ENCODE peak calls at places on chromosomes 6 and 20, in eight cellular contexts. S, U, I, Z, J, F, N and T are unnamed samples.

GRCh38 chr6:132289761-132290160 is 111.5 kb downstream of the MOXD1 start:
- DNase-seq in S (no peak), U (no peak), I (no peak), Z (no peak), J (no peak), F (no peak), N (no peak), T (no peak)

GRCh38 chr6:35400901-35401311 is 51.2 kb upstream of the FANCE start:
- DNase-seq in S (no peak), U (no peak), I (no peak), Z (no peak), J (no peak), F (peak), N (no peak), T (peak)

GRCh38 chr20:62832212-62832922 is 15.5 kb downstream of the COL9A3 start:
- DNase-seq in S (peak), U (no peak), I (peak), Z (no peak), J (peak), F (no peak), N (no peak), T (peak)

GRCh38 chr6:150334790-150335783 is 33.7 kb upstream of the IYD start:
- DNase-seq in S (no peak), U (no peak), I (peak), Z (no peak), J (no peak), F (peak), N (peak), T (no peak)

GRCh38 chr6:20400476-20401402 is 940 bp upstream of the E2F3 start:
- DNase-seq in S (peak), U (no peak), I (peak), Z (no peak), J (peak), F (no peak), N (peak), T (no peak)

GRCh38 chr20:20338133-20338730 is 29.7 kb upstream of the INSM1 start:
- DNase-seq in S (no peak), U (no peak), I (no peak), Z (no peak), J (no peak), F (no peak), N (no peak), T (no peak)

GRCh38 chr6:157292202-157292601 is 31.1 kb downstream of the TMEM242 start:
- DNase-seq in S (no peak), U (no peak), I (no peak), Z (no peak), J (no peak), F (no peak), N (no peak), T (no peak)

GRCh38 chr6:169981568-169981967 is 230.1 kb downstream of the ERMARD start:
- DNase-seq in S (no peak), U (no peak), I (no peak), Z (no peak), J (no peak), F (no peak), N (no peak), T (no peak)

GRCh38 chr6:154543638-154544037 is 33.2 kb upstream of the CNKSR3 start:
- DNase-seq in S (no peak), U (no peak), I (no peak), Z (no peak), J (no peak), F (peak), N (no peak), T (no peak)

GRCh38 chr6:32666420-32667300 is at the start of gene HLA-DQB1:
- DNase-seq in S (peak), U (no peak), I (peak), Z (no peak), J (no peak), F (no peak), N (peak), T (no peak)

GRCh38 chr6:45478235-45478634 is 100.5 kb upstream of the SUPT3H start:
- DNase-seq in S (no peak), U (no peak), I (no peak), Z (no peak), J (no peak), F (peak), N (no peak), T (no peak)

GRCh38 chr6:158518196-158519127 is 41.4 kb upstream of the TMEM181 start:
- DNase-seq in S (peak), U (no peak), I (peak), Z (no peak), J (peak), F (peak), N (peak), T (peak)

GRCh38 chr6:148999921-149000589 is 253.2 kb downstream of the UST start:
- DNase-seq in S (peak), U (no peak), I (peak), Z (peak), J (peak), F (peak), N (peak), T (peak)

GRCh38 chr6:119591235-119591634 is 241.7 kb upstream of the MAN1A1 start:
- DNase-seq in S (no peak), U (no peak), I (no peak), Z (no peak), J (no peak), F (no peak), N (no peak), T (no peak)

GRCh38 chr6:160767647-160768019 is 65.6 kb downstream of the PLG start:
- DNase-seq in S (no peak), U (no peak), I (no peak), Z (no peak), J (no peak), F (no peak), N (no peak), T (no peak)

GRCh38 chr6:1316482-1317220 is 4.8 kb downstream of the FOXQ1 start:
- DNase-seq in S (no peak), U (no peak), I (peak), Z (no peak), J (no peak), F (no peak), N (peak), T (peak)

GRCh38 chr6:36019167-36019566 is 5.3 kb downstream of the SLC26A8 start:
- DNase-seq in S (no peak), U (no peak), I (no peak), Z (no peak), J (no peak), F (no peak), N (no peak), T (no peak)

GRCh38 chr6:124567401-124567800 is 394.8 kb upstream of the RNF217 start:
- DNase-seq in S (no peak), U (no peak), I (no peak), Z (no peak), J (no peak), F (no peak), N (no peak), T (no peak)

GRCh38 chr6:68196645-68197044 is 438.4 kb upstream of the ADGRB3 start:
- DNase-seq in S (no peak), U (no peak), I (no peak), Z (no peak), J (no peak), F (no peak), N (no peak), T (no peak)

GRCh38 chr20:64103871-64104666 is 3.3 kb downstream of the NPBWR2 start:
- DNase-seq in S (peak), U (no peak), I (peak), Z (no peak), J (no peak), F (no peak), N (peak), T (no peak)

GRCh38 chr6:158654498-158654897 is 4.6 kb downstream of the SYTL3 start:
- DNase-seq in S (peak), U (peak), I (peak), Z (peak), J (peak), F (peak), N (peak), T (peak)

GRCh38 chr6:39834278-39834677 is 42.1 kb downstream of the DAAM2 start:
- DNase-seq in S (no peak), U (no peak), I (no peak), Z (no peak), J (no peak), F (no peak), N (no peak), T (no peak)

GRCh38 chr6:112743343-112743742 is 396.2 kb downstream of the RFPL4B start:
- DNase-seq in S (no peak), U (no peak), I (no peak), Z (no peak), J (no peak), F (no peak), N (no peak), T (no peak)

GRCh38 chr6:118548136-118548535 is at the start of gene PLN:
- DNase-seq in S (no peak), U (no peak), I (no peak), Z (no peak), J (no peak), F (no peak), N (no peak), T (no peak)

GRCh38 chr6:4853782-4854511 is 77.7 kb downstream of the CDYL start:
- DNase-seq in S (no peak), U (no peak), I (peak), Z (no peak), J (no peak), F (peak), N (no peak), T (no peak)

GRCh38 chr20:37757550-37757949 is 63.7 kb downstream of the CTNNBL1 start:
- DNase-seq in S (no peak), U (no peak), I (no peak), Z (no peak), J (no peak), F (no peak), N (no peak), T (no peak)

GRCh38 chr6:110040716-110041115 is 62.6 kb downstream of the GPR6 start:
- DNase-seq in S (no peak), U (no peak), I (no peak), Z (no peak), J (no peak), F (no peak), N (no peak), T (no peak)

GRCh38 chr20:63151554-63152321 is 64.2 kb downstream of the YTHDF1 start:
- DNase-seq in S (no peak), U (no peak), I (no peak), Z (no peak), J (no peak), F (peak), N (no peak), T (no peak)

GRCh38 chr20:2429061-2429460 is 41.5 kb downstream of the SNRPB start:
- DNase-seq in S (no peak), U (no peak), I (no peak), Z (no peak), J (no peak), F (no peak), N (no peak), T (no peak)
- TF ChIP-seq CTCF in S (no peak), U (no peak), I (no peak), Z (no peak), J (no peak), F (no peak), N (no peak), T (no peak)

GRCh38 chr20:44610313-44610965 is 28.1 kb downstream of the PKIG start:
- DNase-seq in S (no peak), U (no peak), I (no peak), Z (no peak), J (no peak), F (no peak), N (no peak), T (no peak)

GRCh38 chr20:44606725-44607441 is 24.5 kb downstream of the PKIG start:
- DNase-seq in S (no peak), U (no peak), I (no peak), Z (no peak), J (no peak), F (no peak), N (no peak), T (no peak)

GRCh38 chr20:44613575-44613974 is 31.2 kb downstream of the PKIG start:
- DNase-seq in S (no peak), U (no peak), I (no peak), Z (no peak), J (no peak), F (no peak), N (no peak), T (no peak)

GRCh38 chr20:44609006-44609510 is 26.7 kb downstream of the PKIG start:
- DNase-seq in S (no peak), U (no peak), I (no peak), Z (no peak), J (no peak), F (no peak), N (no peak), T (no peak)

GRCh38 chr20:44609511-44610312 is 27.3 kb downstream of the PKIG start:
- DNase-seq in S (peak), U (no peak), I (peak), Z (peak), J (peak), F (peak), N (peak), T (peak)
- TF ChIP-seq POLR2A in S (no peak), U (no peak), I (no peak), Z (no peak), J (no peak), F (peak), N (no peak), T (no peak)

DNA sequence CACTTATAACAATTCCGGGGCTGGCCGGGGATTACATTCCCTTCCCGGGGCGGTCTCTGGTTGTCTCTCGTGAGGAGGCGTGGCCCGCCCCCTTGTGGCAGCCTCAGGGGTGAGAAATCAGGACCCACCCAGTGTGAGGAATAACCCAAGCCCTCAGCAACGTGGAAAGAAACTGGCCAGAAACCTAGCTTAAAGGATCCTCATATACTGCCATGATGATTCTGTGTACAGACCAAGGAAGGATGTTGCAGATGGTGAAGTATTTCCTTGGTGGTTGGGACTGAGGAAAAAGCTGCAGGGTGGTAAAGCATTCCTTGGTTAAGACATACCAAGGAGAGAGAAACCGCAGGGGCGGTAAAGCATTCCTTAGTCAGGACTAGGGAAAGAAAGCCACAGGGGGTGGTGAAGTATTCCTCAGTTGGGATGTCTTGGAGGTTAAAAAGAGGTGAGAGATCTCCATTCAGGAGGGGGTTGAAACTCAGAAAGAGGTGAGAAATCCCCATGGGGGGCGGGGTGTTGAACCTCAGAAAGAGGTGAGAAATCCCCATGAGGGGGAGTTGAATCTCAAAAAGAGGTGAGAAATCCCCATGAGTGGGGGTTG is 238.2 kb downstream of the RNGTT start:
- DNase-seq in S (peak), U (no peak), I (peak), Z (no peak), J (peak), F (peak), N (peak), T (no peak)
- TF ChIP-seq CTCF in S (peak), U (no peak), I (no peak), Z (peak), J (no peak), F (peak), N (peak), T (no peak)

GRCh38 chr20:45910670-45911485 is 1.1 kb downstream of the PLTP start:
- DNase-seq in S (peak), U (peak), I (peak), Z (peak), J (peak), F (peak), N (peak), T (peak)
- TF ChIP-seq POLR2A in S (no peak), U (no peak), I (peak), Z (peak), J (peak), F (no peak), N (no peak), T (no peak)

GRCh38 chr6:152233547-152234320 is 403.4 kb downstream of the SYNE1 start:
- DNase-seq in S (no peak), U (no peak), I (no peak), Z (no peak), J (no peak), F (no peak), N (no peak), T (no peak)

GRCh38 chr6:152236370-152237097 is 400.6 kb downstream of the SYNE1 start:
- DNase-seq in S (no peak), U (no peak), I (no peak), Z (no peak), J (no peak), F (no peak), N (no peak), T (no peak)

GRCh38 chr6:152229330-152229729 is 407.8 kb downstream of the SYNE1 start:
- DNase-seq in S (no peak), U (no peak), I (no peak), Z (no peak), J (no peak), F (no peak), N (no peak), T (no peak)

GRCh38 chr6:152232494-152233151 is 404.5 kb downstream of the SYNE1 start:
- DNase-seq in S (peak), U (no peak), I (no peak), Z (no peak), J (no peak), F (peak), N (no peak), T (no peak)
- TF ChIP-seq CTCF in S (peak), U (no peak), I (no peak), Z (no peak), J (no peak), F (peak), N (no peak), T (no peak)

GRCh38 chr6:37694259-37694658 is 3.4 kb downstream of the MDGA1 start:
- DNase-seq in S (no peak), U (no peak), I (no peak), Z (no peak), J (no peak), F (no peak), N (no peak), T (no peak)

GRCh38 chr6:37690964-37691735 is 6.5 kb downstream of the MDGA1 start:
- DNase-seq in S (no peak), U (no peak), I (no peak), Z (no peak), J (no peak), F (peak), N (no peak), T (no peak)

GRCh38 chr6:37691904-37692806 is 5.5 kb downstream of the MDGA1 start:
- DNase-seq in S (peak), U (no peak), I (peak), Z (peak), J (peak), F (peak), N (peak), T (peak)

GRCh38 chr6:37693546-37694250 is 4.0 kb downstream of the MDGA1 start:
- DNase-seq in S (no peak), U (no peak), I (no peak), Z (no peak), J (no peak), F (no peak), N (no peak), T (no peak)

GRCh38 chr6:37693079-37693478 is 4.6 kb downstream of the MDGA1 start:
- DNase-seq in S (no peak), U (no peak), I (no peak), Z (no peak), J (no peak), F (no peak), N (no peak), T (no peak)
- TF ChIP-seq POLR2A in S (no peak), U (no peak), I (no peak), Z (no peak), J (no peak), F (no peak), N (no peak), T (no peak)

GRCh38 chr6:166989427-166990034 is 9.7 kb upstream of the CEP43 start:
- DNase-seq in S (no peak), U (no peak), I (no peak), Z (no peak), J (no peak), F (peak), N (no peak), T (no peak)
- TF ChIP-seq CTCF in S (peak), U (peak), I (peak), Z (peak), J (no peak), F (peak), N (no peak), T (peak)